ENCODE peak calls at places on chromosomes 5 and 9, in seven cellular contexts. T is Calu3; D is activated CD4-positive, alpha-beta T cell treated with anti-CD3 and anti-CD28 coated beads, Interleukin-2, amount 10 ng/mL, durations not matched to agents 24 days and 14 days; L is posterior cingulate gyrus; V is cardiac muscle cell; S is hepatocyte; K is EL. X is an unnamed sample.

GRCh38 chr5:59555596-59555995 is 337.9 kb downstream of the PDE4D start:
- DNase-seq in T (no peak), D (no peak), L (no peak), V (no peak), S (no peak), K (no peak), X (no peak)

GRCh38 chr9:134645607-134646365 is 4.2 kb downstream of the COL5A1 start:
- DNase-seq in T (no peak), D (no peak), L (no peak), V (no peak), S (no peak), K (no peak), X (no peak)

GRCh38 chr5:112124788-112125187 is 294.3 kb downstream of the EPB41L4A start:
- DNase-seq in T (no peak), D (no peak), L (no peak), V (no peak), S (no peak), K (no peak), X (no peak)

GRCh38 chr9:137820161-137820855 is 57.3 kb upstream of the CACNA1B start:
- DNase-seq in T (no peak), D (no peak), L (peak), V (no peak), S (no peak), K (peak), X (no peak)

GRCh38 chr9:6869081-6869948 is 111.5 kb downstream of the KDM4C start:
- DNase-seq in T (no peak), D (no peak), L (no peak), V (peak), S (no peak), K (no peak), X (no peak)

GRCh38 chr9:112051812-112052211 is 123.3 kb downstream of the SUSD1 start:
- DNase-seq in T (no peak), D (no peak), L (no peak), V (no peak), S (no peak), K (no peak), X (no peak)

GRCh38 chr5:113520429-113520828 is 6.9 kb downstream of the YTHDC2 start:
- DNase-seq in T (no peak), D (no peak), L (no peak), V (no peak), S (no peak), K (peak), X (no peak)

GRCh38 chr5:129459485-129460120 is 495 bp upstream of the ADAMTS19 start:
- DNase-seq in T (no peak), D (no peak), L (peak), V (peak), S (peak), K (peak), X (peak)

GRCh38 chr5:137564475-137564961 is 65.4 kb upstream of the SPOCK1 start:
- DNase-seq in T (no peak), D (no peak), L (no peak), V (no peak), S (no peak), K (peak), X (no peak)

GRCh38 chr5:14676320-14676719 is 11.8 kb downstream of the OTULIN start:
- DNase-seq in T (peak), D (peak), L (no peak), V (no peak), S (no peak), K (peak), X (no peak)

X was measured in HEK293T.